ENCODE peak calls at places on chromosomes 5 and 9, in ten cellular contexts. One of them, this sample, is unnamed.

GRCh38 chr9:27204578-27204977 is 92.4 kb downstream of the EQTN start:
- DNase-seq in GM12891: no peak
- DNase-seq in stomach: no peak
- DNase-seq in upper lobe of left lung: no peak
- DNase-seq in sigmoid colon: no peak
- DNase-seq in breast epithelium: no peak
- DNase-seq in HepG2: no peak
- DNase-seq in prostate gland: no peak
- DNase-seq in transverse colon: no peak
- DNase-seq in endothelial cell of umbilical vein: no peak
- DNase-seq in this sample: no peak

GRCh38 chr5:132437604-132438275 is 52.8 kb downstream of the IRF1 start:
- DNase-seq in HepG2: no peak
- DNase-seq in prostate gland: no peak
- DNase-seq in stomach: peak; percentile 63
- DNase-seq in sigmoid colon: peak; percentile 95
- DNase-seq in GM12891: peak; percentile 48
- DNase-seq in breast epithelium: no peak
- DNase-seq in upper lobe of left lung: no peak
- DNase-seq in transverse colon: peak; percentile 84
- DNase-seq in endothelial cell of umbilical vein: peak; percentile 16
- DNase-seq in this sample: peak; percentile 93

GRCh38 chr9:134955801-134956200 is 38.1 kb upstream of the FCN1 start:
- DNase-seq in transverse colon: no peak
- DNase-seq in prostate gland: no peak
- DNase-seq in endothelial cell of umbilical vein: no peak
- DNase-seq in GM12891: no peak
- DNase-seq in stomach: no peak
- DNase-seq in HepG2: no peak
- DNase-seq in sigmoid colon: peak; percentile 40
- DNase-seq in upper lobe of left lung: no peak
- DNase-seq in breast epithelium: peak; percentile 43
- DNase-seq in this sample: no peak

GRCh38 chr5:1239514-1240251 is 14.5 kb downstream of the SLC6A18 start:
- DNase-seq in endothelial cell of umbilical vein: no peak
- DNase-seq in HepG2: no peak
- DNase-seq in breast epithelium: no peak
- DNase-seq in sigmoid colon: no peak
- DNase-seq in GM12891: no peak
- DNase-seq in upper lobe of left lung: peak; percentile 17
- DNase-seq in prostate gland: no peak
- DNase-seq in transverse colon: peak; percentile 89
- DNase-seq in stomach: peak; percentile 32
- DNase-seq in this sample: no peak

GRCh38 chr9:125564641-125565040 is 142.4 kb downstream of the MAPKAP1 start:
- DNase-seq in endothelial cell of umbilical vein: peak; percentile 23
- DNase-seq in upper lobe of left lung: no peak
- DNase-seq in prostate gland: no peak
- DNase-seq in stomach: no peak
- DNase-seq in breast epithelium: no peak
- DNase-seq in HepG2: no peak
- DNase-seq in transverse colon: no peak
- DNase-seq in GM12891: no peak
- DNase-seq in sigmoid colon: no peak
- DNase-seq in this sample: no peak

GRCh38 chr5:77167695-77168111 is 42.8 kb upstream of the PDE8B start:
- DNase-seq in upper lobe of left lung: peak; percentile 30
- DNase-seq in prostate gland: no peak
- DNase-seq in sigmoid colon: no peak
- DNase-seq in stomach: no peak
- DNase-seq in transverse colon: no peak
- DNase-seq in GM12891: no peak
- DNase-seq in endothelial cell of umbilical vein: no peak
- DNase-seq in breast epithelium: no peak
- DNase-seq in HepG2: no peak
- DNase-seq in this sample: no peak

GRCh38 chr5:122723606-122724352 is 51.1 kb upstream of the SNX2 start:
- DNase-seq in endothelial cell of umbilical vein: no peak
- DNase-seq in breast epithelium: no peak
- DNase-seq in HepG2: no peak
- DNase-seq in prostate gland: no peak
- DNase-seq in stomach: no peak
- DNase-seq in sigmoid colon: no peak
- DNase-seq in GM12891: peak; percentile 32
- DNase-seq in transverse colon: no peak
- DNase-seq in upper lobe of left lung: no peak
- DNase-seq in this sample: no peak

GRCh38 chr9:114300153-114300845 is 22.6 kb upstream of the ORM1 start:
- DNase-seq in breast epithelium: no peak
- DNase-seq in endothelial cell of umbilical vein: no peak
- DNase-seq in GM12891: no peak
- DNase-seq in transverse colon: peak; percentile 3
- DNase-seq in sigmoid colon: peak; percentile 55
- DNase-seq in upper lobe of left lung: no peak
- DNase-seq in stomach: peak; percentile 10
- DNase-seq in HepG2: no peak
- DNase-seq in prostate gland: no peak
- DNase-seq in this sample: peak; percentile 61

GRCh38 chr5:130295235-130295634 is 391.0 kb downstream of the CHSY3 start:
- DNase-seq in transverse colon: no peak
- DNase-seq in endothelial cell of umbilical vein: no peak
- DNase-seq in GM12891: no peak
- DNase-seq in breast epithelium: no peak
- DNase-seq in upper lobe of left lung: no peak
- DNase-seq in HepG2: no peak
- DNase-seq in prostate gland: no peak
- DNase-seq in stomach: no peak
- DNase-seq in sigmoid colon: no peak
- DNase-seq in this sample: no peak

GRCh38 chr5:142740903-142741302 is 29.3 kb upstream of the ARHGAP26 start:
- DNase-seq in breast epithelium: no peak
- DNase-seq in prostate gland: no peak
- DNase-seq in upper lobe of left lung: no peak
- DNase-seq in GM12891: no peak
- DNase-seq in stomach: no peak
- DNase-seq in transverse colon: no peak
- DNase-seq in HepG2: no peak
- DNase-seq in endothelial cell of umbilical vein: no peak
- DNase-seq in sigmoid colon: no peak
- DNase-seq in this sample: no peak

GRCh38 chr5:142736247-142736632 is 33.9 kb upstream of the ARHGAP26 start:
- DNase-seq in sigmoid colon: no peak
- DNase-seq in breast epithelium: no peak
- DNase-seq in transverse colon: no peak
- DNase-seq in stomach: no peak
- DNase-seq in GM12891: no peak
- DNase-seq in HepG2: no peak
- DNase-seq in prostate gland: no peak
- DNase-seq in endothelial cell of umbilical vein: no peak
- DNase-seq in upper lobe of left lung: no peak
- DNase-seq in this sample: no peak

GRCh38 chr5:142743677-142744441 is 26.3 kb upstream of the ARHGAP26 start:
- DNase-seq in stomach: no peak
- DNase-seq in sigmoid colon: no peak
- DNase-seq in endothelial cell of umbilical vein: peak; percentile 82
- DNase-seq in prostate gland: no peak
- DNase-seq in breast epithelium: no peak
- DNase-seq in upper lobe of left lung: no peak
- DNase-seq in GM12891: no peak
- DNase-seq in HepG2: no peak
- DNase-seq in transverse colon: no peak
- DNase-seq in this sample: no peak

GRCh38 chr5:142737169-142737568 is 33.0 kb upstream of the ARHGAP26 start:
- DNase-seq in breast epithelium: no peak
- DNase-seq in upper lobe of left lung: no peak
- DNase-seq in transverse colon: no peak
- DNase-seq in endothelial cell of umbilical vein: no peak
- DNase-seq in sigmoid colon: no peak
- DNase-seq in prostate gland: no peak
- DNase-seq in HepG2: no peak
- DNase-seq in stomach: no peak
- DNase-seq in GM12891: no peak
- DNase-seq in this sample: no peak

GRCh38 chr5:142740474-142740873 is 29.7 kb upstream of the ARHGAP26 start:
- DNase-seq in prostate gland: no peak
- DNase-seq in breast epithelium: no peak
- DNase-seq in sigmoid colon: no peak
- DNase-seq in HepG2: peak; percentile 88
- DNase-seq in upper lobe of left lung: no peak
- DNase-seq in transverse colon: no peak
- DNase-seq in GM12891: no peak
- DNase-seq in endothelial cell of umbilical vein: no peak
- DNase-seq in stomach: no peak
- DNase-seq in this sample: no peak
- TF ChIP-seq POLR2AphosphoS5 in prostate gland: no peak
- TF ChIP-seq POLR2AphosphoS5 in breast epithelium: no peak
- TF ChIP-seq POLR2AphosphoS5 in sigmoid colon: no peak
- TF ChIP-seq POLR2AphosphoS5 in HepG2: no peak
- TF ChIP-seq POLR2AphosphoS5 in upper lobe of left lung: no peak
- TF ChIP-seq POLR2AphosphoS5 in transverse colon: no peak
- TF ChIP-seq POLR2AphosphoS5 in GM12891: no peak
- TF ChIP-seq POLR2AphosphoS5 in endothelial cell of umbilical vein: no peak
- TF ChIP-seq POLR2AphosphoS5 in stomach: peak; percentile 27
- TF ChIP-seq POLR2AphosphoS5 in this sample: no peak

DNA sequence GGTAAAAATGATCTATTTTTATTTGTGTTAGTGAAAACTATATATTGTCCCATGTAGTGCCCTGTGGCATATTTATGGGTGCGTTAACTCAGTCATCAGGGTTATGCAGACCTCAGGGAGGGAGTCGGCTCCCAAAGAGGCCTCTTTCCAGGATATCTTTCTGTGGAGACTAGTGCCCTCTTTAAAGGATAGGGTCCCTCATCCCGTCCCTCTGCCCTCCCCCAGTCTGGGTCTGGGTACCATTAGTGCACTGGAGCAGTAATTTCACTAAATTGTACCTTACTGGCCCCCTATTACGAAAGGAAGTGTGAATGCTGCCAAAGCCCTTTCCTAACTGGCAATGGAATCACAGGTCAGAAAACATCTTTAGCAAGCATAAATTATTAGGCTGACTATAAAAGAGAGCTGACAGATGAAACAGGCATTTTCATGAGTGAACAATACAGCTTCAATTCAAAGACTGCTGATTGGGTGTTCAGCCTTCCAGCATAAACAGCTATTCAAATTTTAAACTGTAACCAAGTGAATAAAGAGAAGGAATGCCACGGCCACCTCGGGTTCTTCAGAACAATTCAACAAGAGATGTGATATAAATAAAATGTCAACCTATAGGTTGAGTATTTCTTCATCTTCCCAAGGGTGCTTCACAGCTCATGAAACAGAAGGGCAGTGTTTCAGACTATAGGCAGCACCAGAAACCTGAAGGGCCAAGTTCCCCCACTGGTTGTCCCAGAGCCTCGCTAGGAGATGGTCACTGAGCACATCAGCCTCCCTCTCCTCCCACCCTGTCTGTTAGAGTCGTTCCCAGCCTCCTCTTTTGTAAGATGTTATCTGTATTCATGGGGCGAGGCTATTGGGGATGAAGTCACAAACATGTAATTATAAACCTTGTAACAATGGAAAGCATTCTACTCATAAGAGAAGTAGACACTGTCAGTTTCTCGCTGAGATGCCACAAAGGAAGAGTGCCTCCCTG is 318.7 kb downstream of the TMEM161B start:
- DNase-seq in prostate gland: no peak
- DNase-seq in GM12891: no peak
- DNase-seq in breast epithelium: no peak
- DNase-seq in endothelial cell of umbilical vein: no peak
- DNase-seq in upper lobe of left lung: no peak
- DNase-seq in stomach: no peak
- DNase-seq in sigmoid colon: no peak
- DNase-seq in HepG2: no peak
- DNase-seq in transverse colon: no peak
- DNase-seq in this sample: no peak
- TF ChIP-seq POLR2AphosphoS5 in prostate gland: no peak
- TF ChIP-seq POLR2AphosphoS5 in GM12891: no peak
- TF ChIP-seq POLR2AphosphoS5 in breast epithelium: no peak
- TF ChIP-seq POLR2AphosphoS5 in endothelial cell of umbilical vein: no peak
- TF ChIP-seq POLR2AphosphoS5 in upper lobe of left lung: no peak
- TF ChIP-seq POLR2AphosphoS5 in stomach: no peak
- TF ChIP-seq POLR2AphosphoS5 in sigmoid colon: no peak
- TF ChIP-seq POLR2AphosphoS5 in HepG2: no peak
- TF ChIP-seq POLR2AphosphoS5 in transverse colon: no peak
- TF ChIP-seq POLR2AphosphoS5 in this sample: no peak

DNA sequence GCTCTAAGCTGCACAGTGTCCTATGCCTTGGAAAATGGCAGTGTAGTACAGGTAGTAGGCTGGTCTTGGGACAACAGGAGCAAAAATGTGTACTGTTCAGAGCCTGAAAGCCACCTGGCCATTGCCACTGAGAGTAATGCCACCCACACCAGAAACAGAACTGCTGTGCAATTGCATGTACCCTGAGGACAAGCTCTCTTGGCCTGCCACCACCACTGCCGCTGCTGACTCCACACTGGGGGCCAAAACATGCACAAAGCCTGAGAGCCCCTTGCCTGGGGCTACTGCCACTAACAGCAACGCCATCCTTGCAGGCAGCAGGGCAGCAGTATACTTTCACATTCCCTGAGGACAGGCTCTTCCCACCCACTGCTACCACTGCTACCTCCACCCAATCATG is 251.9 kb upstream of the CDH12 start:
- DNase-seq in HepG2: no peak
- DNase-seq in sigmoid colon: no peak
- DNase-seq in endothelial cell of umbilical vein: no peak
- DNase-seq in transverse colon: no peak
- DNase-seq in breast epithelium: no peak
- DNase-seq in prostate gland: no peak
- DNase-seq in stomach: no peak
- DNase-seq in GM12891: no peak
- DNase-seq in upper lobe of left lung: peak; percentile 3
- DNase-seq in this sample: no peak
- TF ChIP-seq POLR2AphosphoS5 in HepG2: no peak
- TF ChIP-seq POLR2AphosphoS5 in sigmoid colon: no peak
- TF ChIP-seq POLR2AphosphoS5 in endothelial cell of umbilical vein: no peak
- TF ChIP-seq POLR2AphosphoS5 in transverse colon: no peak
- TF ChIP-seq POLR2AphosphoS5 in breast epithelium: no peak
- TF ChIP-seq POLR2AphosphoS5 in prostate gland: no peak
- TF ChIP-seq POLR2AphosphoS5 in stomach: no peak
- TF ChIP-seq POLR2AphosphoS5 in GM12891: no peak
- TF ChIP-seq POLR2AphosphoS5 in upper lobe of left lung: no peak
- TF ChIP-seq POLR2AphosphoS5 in this sample: no peak

DNA sequence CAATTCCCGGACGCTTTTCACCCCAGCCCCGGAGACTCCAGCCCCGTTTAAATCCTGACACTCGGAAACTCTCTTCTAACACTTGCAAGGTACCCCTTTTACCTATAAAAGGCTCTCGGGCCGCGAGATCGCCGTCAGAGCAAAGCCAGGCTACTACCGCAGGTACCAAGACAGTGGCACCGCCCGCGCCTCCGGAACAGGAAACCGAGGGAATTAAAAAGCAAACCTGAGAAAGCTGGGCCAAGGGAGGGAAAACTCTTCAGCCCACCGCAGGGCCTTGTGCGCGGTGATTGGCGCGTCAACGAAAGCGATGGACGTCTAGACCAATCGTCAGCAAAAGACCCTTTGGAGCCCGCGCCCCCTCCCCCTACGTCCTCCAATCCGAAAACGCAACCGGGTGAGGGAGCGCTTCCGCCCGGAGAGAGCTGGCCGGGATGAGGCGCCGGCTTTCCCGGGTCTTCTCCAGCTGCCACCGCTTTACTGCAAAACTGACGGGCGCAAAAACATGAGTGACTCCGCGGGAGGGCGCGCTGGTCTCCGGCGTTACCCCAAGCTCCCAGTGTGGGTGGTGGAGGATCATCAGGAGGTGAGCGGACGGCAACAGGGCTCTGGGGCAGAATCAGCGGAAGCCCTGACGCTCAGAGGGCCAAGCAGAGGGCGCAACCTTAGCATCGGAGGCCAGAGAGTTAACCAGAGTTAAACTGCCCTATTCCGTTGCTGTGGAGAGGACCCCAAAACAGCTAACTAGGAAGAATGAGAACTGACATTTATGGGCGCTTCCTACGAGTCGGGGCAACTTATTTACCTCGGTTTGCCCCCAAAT is at the start of the genes C5orf22 and DROSHA:
- DNase-seq in breast epithelium: peak; percentile 94
- DNase-seq in endothelial cell of umbilical vein: peak; percentile 96
- DNase-seq in GM12891: peak; percentile 69
- DNase-seq in upper lobe of left lung: peak; percentile 92
- DNase-seq in stomach: peak; percentile 95
- DNase-seq in sigmoid colon: peak; percentile 98
- DNase-seq in prostate gland: peak; percentile 96
- DNase-seq in HepG2: peak; percentile 93
- DNase-seq in transverse colon: peak; percentile 96
- DNase-seq in this sample: peak; percentile 96
- TF ChIP-seq POLR2AphosphoS5 in breast epithelium: peak; percentile 38
- TF ChIP-seq POLR2AphosphoS5 in endothelial cell of umbilical vein: peak; percentile 74
- TF ChIP-seq POLR2AphosphoS5 in GM12891: peak; percentile 31
- TF ChIP-seq POLR2AphosphoS5 in upper lobe of left lung: peak; percentile 42
- TF ChIP-seq POLR2AphosphoS5 in stomach: peak; percentile 34
- TF ChIP-seq POLR2AphosphoS5 in sigmoid colon: peak; percentile 89
- TF ChIP-seq POLR2AphosphoS5 in prostate gland: peak; percentile 89
- TF ChIP-seq POLR2AphosphoS5 in HepG2: peak; percentile 83
- TF ChIP-seq POLR2AphosphoS5 in transverse colon: peak; percentile 73
- TF ChIP-seq POLR2AphosphoS5 in this sample: peak; percentile 90